ENCODE peak calls at places on chromosomes 6 and 20, in eight cellular contexts. One of them, this sample, is unnamed.

GRCh38 chr6:100460650-100461204 is 4.0 kb downstream of the SIM1 start:
- DNase-seq in adrenal gland: no peak
- DNase-seq in tibial nerve: no peak
- DNase-seq in GM13976: peak
- DNase-seq in Peyer's patch: no peak
- DNase-seq in heart right ventricle: no peak
- DNase-seq in spleen: no peak
- DNase-seq in mesothelial cell of epicardium: no peak
- DNase-seq in this sample: no peak

GRCh38 chr6:12715437-12715836 is 1.1 kb upstream of the PHACTR1 start:
- DNase-seq in spleen: no peak
- DNase-seq in heart right ventricle: no peak
- DNase-seq in GM13976: no peak
- DNase-seq in adrenal gland: no peak
- DNase-seq in mesothelial cell of epicardium: no peak
- DNase-seq in Peyer's patch: no peak
- DNase-seq in tibial nerve: no peak
- DNase-seq in this sample: no peak

GRCh38 chr6:89084954-89085353 is 4.4 kb downstream of the PNRC1 start:
- DNase-seq in GM13976: no peak
- DNase-seq in spleen: no peak
- DNase-seq in mesothelial cell of epicardium: no peak
- DNase-seq in heart right ventricle: no peak
- DNase-seq in Peyer's patch: no peak
- DNase-seq in adrenal gland: no peak
- DNase-seq in tibial nerve: no peak
- DNase-seq in this sample: no peak

GRCh38 chr6:15642276-15642675 is 20.6 kb downstream of the DTNBP1 start:
- DNase-seq in heart right ventricle: no peak
- DNase-seq in Peyer's patch: no peak
- DNase-seq in GM13976: no peak
- DNase-seq in spleen: no peak
- DNase-seq in mesothelial cell of epicardium: no peak
- DNase-seq in tibial nerve: no peak
- DNase-seq in adrenal gland: no peak
- DNase-seq in this sample: no peak

GRCh38 chr6:102381203-102381602 is 987.7 kb downstream of the GRIK2 start:
- DNase-seq in tibial nerve: no peak
- DNase-seq in GM13976: no peak
- DNase-seq in Peyer's patch: no peak
- DNase-seq in spleen: no peak
- DNase-seq in adrenal gland: no peak
- DNase-seq in mesothelial cell of epicardium: no peak
- DNase-seq in heart right ventricle: no peak
- DNase-seq in this sample: no peak

GRCh38 chr6:89375427-89375868 is 22.9 kb upstream of the UBE2J1 start:
- DNase-seq in mesothelial cell of epicardium: no peak
- DNase-seq in adrenal gland: peak
- DNase-seq in Peyer's patch: peak
- DNase-seq in heart right ventricle: peak
- DNase-seq in spleen: peak
- DNase-seq in GM13976: no peak
- DNase-seq in tibial nerve: no peak
- DNase-seq in this sample: peak

GRCh38 chr6:11650711-11651110 is 113.2 kb downstream of the TMEM170B start:
- DNase-seq in heart right ventricle: no peak
- DNase-seq in tibial nerve: no peak
- DNase-seq in mesothelial cell of epicardium: no peak
- DNase-seq in Peyer's patch: no peak
- DNase-seq in spleen: no peak
- DNase-seq in adrenal gland: no peak
- DNase-seq in GM13976: no peak
- DNase-seq in this sample: no peak

GRCh38 chr20:12925863-12926547 is 82.8 kb upstream of the SPTLC3 start:
- DNase-seq in heart right ventricle: no peak
- DNase-seq in adrenal gland: no peak
- DNase-seq in GM13976: no peak
- DNase-seq in Peyer's patch: no peak
- DNase-seq in spleen: no peak
- DNase-seq in mesothelial cell of epicardium: no peak
- DNase-seq in tibial nerve: no peak
- DNase-seq in this sample: no peak

GRCh38 chr6:105184921-105185320 is 5.1 kb upstream of the POPDC3 start:
- DNase-seq in GM13976: no peak
- DNase-seq in heart right ventricle: no peak
- DNase-seq in mesothelial cell of epicardium: no peak
- DNase-seq in adrenal gland: no peak
- DNase-seq in tibial nerve: no peak
- DNase-seq in spleen: no peak
- DNase-seq in Peyer's patch: no peak
- DNase-seq in this sample: no peak

GRCh38 chr6:36349240-36349639 is 12.6 kb upstream of the BNIP5 start:
- DNase-seq in Peyer's patch: peak
- DNase-seq in GM13976: no peak
- DNase-seq in heart right ventricle: no peak
- DNase-seq in adrenal gland: peak
- DNase-seq in mesothelial cell of epicardium: no peak
- DNase-seq in tibial nerve: no peak
- DNase-seq in spleen: no peak
- DNase-seq in this sample: no peak

GRCh38 chr6:26594730-26595632 is 1.8 kb upstream of the ABT1 start:
- DNase-seq in adrenal gland: no peak
- DNase-seq in heart right ventricle: no peak
- DNase-seq in mesothelial cell of epicardium: no peak
- DNase-seq in Peyer's patch: no peak
- DNase-seq in tibial nerve: no peak
- DNase-seq in GM13976: no peak
- DNase-seq in spleen: no peak
- DNase-seq in this sample: no peak

GRCh38 chr20:11140359-11140758 is 466.6 kb upstream of the JAG1 start:
- DNase-seq in spleen: no peak
- DNase-seq in mesothelial cell of epicardium: no peak
- DNase-seq in Peyer's patch: no peak
- DNase-seq in GM13976: no peak
- DNase-seq in adrenal gland: no peak
- DNase-seq in tibial nerve: no peak
- DNase-seq in heart right ventricle: no peak
- DNase-seq in this sample: no peak

GRCh38 chr6:73006161-73006560 is 219.1 kb downstream of the KHDC1L start:
- DNase-seq in GM13976: no peak
- DNase-seq in Peyer's patch: no peak
- DNase-seq in spleen: no peak
- DNase-seq in tibial nerve: no peak
- DNase-seq in heart right ventricle: no peak
- DNase-seq in adrenal gland: no peak
- DNase-seq in mesothelial cell of epicardium: no peak
- DNase-seq in this sample: no peak

GRCh38 chr6:154428892-154429291 is 72.3 kb upstream of the IPCEF1 start:
- DNase-seq in mesothelial cell of epicardium: no peak
- DNase-seq in tibial nerve: no peak
- DNase-seq in GM13976: no peak
- DNase-seq in adrenal gland: no peak
- DNase-seq in spleen: no peak
- DNase-seq in heart right ventricle: no peak
- DNase-seq in Peyer's patch: no peak
- DNase-seq in this sample: no peak

GRCh38 chr6:153131037-153131981 is at the start of gene RGS17:
- DNase-seq in heart right ventricle: peak
- DNase-seq in mesothelial cell of epicardium: peak
- DNase-seq in adrenal gland: no peak
- DNase-seq in GM13976: peak
- DNase-seq in tibial nerve: peak
- DNase-seq in spleen: peak
- DNase-seq in Peyer's patch: no peak
- DNase-seq in this sample: peak

GRCh38 chr6:99148111-99148510 is 200.4 kb upstream of the FBXL4 start:
- DNase-seq in heart right ventricle: no peak
- DNase-seq in tibial nerve: no peak
- DNase-seq in spleen: no peak
- DNase-seq in GM13976: no peak
- DNase-seq in Peyer's patch: no peak
- DNase-seq in mesothelial cell of epicardium: no peak
- DNase-seq in adrenal gland: no peak
- DNase-seq in this sample: no peak

GRCh38 chr6:15386110-15386755 is 140.4 kb downstream of the JARID2 start:
- DNase-seq in Peyer's patch: no peak
- DNase-seq in spleen: no peak
- DNase-seq in heart right ventricle: no peak
- DNase-seq in adrenal gland: no peak
- DNase-seq in mesothelial cell of epicardium: no peak
- DNase-seq in tibial nerve: no peak
- DNase-seq in GM13976: no peak
- DNase-seq in this sample: no peak

GRCh38 chr20:15703171-15703911 is 869.9 kb downstream of the KIF16B start:
- DNase-seq in adrenal gland: no peak
- DNase-seq in spleen: no peak
- DNase-seq in tibial nerve: no peak
- DNase-seq in GM13976: no peak
- DNase-seq in Peyer's patch: no peak
- DNase-seq in mesothelial cell of epicardium: no peak
- DNase-seq in heart right ventricle: no peak
- DNase-seq in this sample: no peak

GRCh38 chr20:10965936-10966470 is 292.2 kb upstream of the JAG1 start:
- DNase-seq in heart right ventricle: no peak
- DNase-seq in spleen: no peak
- DNase-seq in GM13976: no peak
- DNase-seq in mesothelial cell of epicardium: no peak
- DNase-seq in adrenal gland: no peak
- DNase-seq in tibial nerve: no peak
- DNase-seq in Peyer's patch: no peak
- DNase-seq in this sample: no peak

DNA sequence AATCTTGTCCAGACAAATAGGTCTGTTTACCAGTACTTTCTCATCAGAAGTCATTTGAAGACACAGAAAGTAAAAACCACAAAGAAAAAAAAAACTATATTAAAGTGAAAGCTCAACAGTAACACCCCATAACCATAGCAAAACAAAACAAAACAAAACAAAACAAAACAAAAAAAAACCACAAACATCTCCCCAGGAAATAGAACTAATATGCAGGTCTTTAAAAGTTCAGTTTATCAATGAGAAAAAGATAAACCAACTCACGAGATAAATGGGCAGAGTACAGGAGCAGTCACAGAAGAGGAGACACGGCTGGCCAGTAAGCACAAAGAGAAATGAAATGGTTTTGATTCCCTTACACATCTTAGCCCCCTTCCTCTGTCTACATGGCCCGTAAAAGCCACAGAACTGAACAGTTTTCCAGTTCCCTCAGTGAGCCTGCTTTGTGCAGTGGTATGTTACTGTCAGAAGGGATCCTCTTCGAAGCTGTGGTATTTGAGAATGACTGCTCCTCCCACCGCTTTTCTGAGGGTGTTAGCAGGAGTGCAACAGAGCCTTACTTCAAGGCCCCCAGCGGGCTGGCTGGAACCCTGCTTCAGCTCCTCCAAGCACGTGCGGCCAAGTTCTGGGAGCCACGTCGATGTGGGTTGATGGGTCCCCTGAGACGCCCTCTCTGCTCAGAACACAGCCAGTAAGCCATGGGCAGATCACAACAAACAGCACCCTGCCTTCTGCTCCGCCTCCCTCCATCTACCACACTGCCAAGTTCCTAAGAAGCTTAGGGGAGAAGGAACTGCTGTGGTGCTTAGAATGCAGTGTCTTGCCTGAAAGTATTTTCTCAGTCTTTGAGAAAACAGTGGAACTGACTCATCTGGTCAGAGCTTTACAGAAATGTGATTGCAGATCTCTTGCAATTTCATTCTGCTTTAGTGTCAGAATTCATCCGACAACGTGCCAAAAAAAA is 14.0 kb downstream of the UST start:
- DNase-seq in adrenal gland: peak
- DNase-seq in Peyer's patch: no peak
- DNase-seq in GM13976: peak
- DNase-seq in mesothelial cell of epicardium: peak
- DNase-seq in tibial nerve: peak
- DNase-seq in spleen: peak
- DNase-seq in heart right ventricle: peak
- DNase-seq in this sample: no peak
- TF ChIP-seq CTCF in adrenal gland: no peak
- TF ChIP-seq CTCF in Peyer's patch: no peak
- TF ChIP-seq CTCF in GM13976: no peak
- TF ChIP-seq CTCF in mesothelial cell of epicardium: no peak
- TF ChIP-seq CTCF in tibial nerve: no peak
- TF ChIP-seq CTCF in spleen: no peak
- TF ChIP-seq CTCF in heart right ventricle: no peak
- TF ChIP-seq CTCF in this sample: no peak

GRCh38 chr6:33123732-33124524 is 48.1 kb downstream of the HLA-DPB1 start:
- DNase-seq in heart right ventricle: no peak
- DNase-seq in adrenal gland: no peak
- DNase-seq in mesothelial cell of epicardium: no peak
- DNase-seq in GM13976: no peak
- DNase-seq in spleen: no peak
- DNase-seq in Peyer's patch: no peak
- DNase-seq in tibial nerve: no peak
- DNase-seq in this sample: no peak
- TF ChIP-seq CTCF in heart right ventricle: peak
- TF ChIP-seq CTCF in adrenal gland: peak
- TF ChIP-seq CTCF in mesothelial cell of epicardium: peak
- TF ChIP-seq CTCF in GM13976: peak
- TF ChIP-seq CTCF in spleen: no peak
- TF ChIP-seq CTCF in Peyer's patch: peak
- TF ChIP-seq CTCF in tibial nerve: no peak
- TF ChIP-seq CTCF in this sample: peak

GRCh38 chr6:151167034-151167433 is 72.7 kb upstream of the AKAP12 start:
- DNase-seq in Peyer's patch: no peak
- DNase-seq in spleen: no peak
- DNase-seq in adrenal gland: no peak
- DNase-seq in heart right ventricle: no peak
- DNase-seq in mesothelial cell of epicardium: no peak
- DNase-seq in GM13976: no peak
- DNase-seq in tibial nerve: no peak
- DNase-seq in this sample: no peak
- TF ChIP-seq CTCF in Peyer's patch: no peak
- TF ChIP-seq CTCF in spleen: no peak
- TF ChIP-seq CTCF in adrenal gland: no peak
- TF ChIP-seq CTCF in heart right ventricle: no peak
- TF ChIP-seq CTCF in mesothelial cell of epicardium: no peak
- TF ChIP-seq CTCF in GM13976: no peak
- TF ChIP-seq CTCF in tibial nerve: no peak
- TF ChIP-seq CTCF in this sample: no peak

DNA sequence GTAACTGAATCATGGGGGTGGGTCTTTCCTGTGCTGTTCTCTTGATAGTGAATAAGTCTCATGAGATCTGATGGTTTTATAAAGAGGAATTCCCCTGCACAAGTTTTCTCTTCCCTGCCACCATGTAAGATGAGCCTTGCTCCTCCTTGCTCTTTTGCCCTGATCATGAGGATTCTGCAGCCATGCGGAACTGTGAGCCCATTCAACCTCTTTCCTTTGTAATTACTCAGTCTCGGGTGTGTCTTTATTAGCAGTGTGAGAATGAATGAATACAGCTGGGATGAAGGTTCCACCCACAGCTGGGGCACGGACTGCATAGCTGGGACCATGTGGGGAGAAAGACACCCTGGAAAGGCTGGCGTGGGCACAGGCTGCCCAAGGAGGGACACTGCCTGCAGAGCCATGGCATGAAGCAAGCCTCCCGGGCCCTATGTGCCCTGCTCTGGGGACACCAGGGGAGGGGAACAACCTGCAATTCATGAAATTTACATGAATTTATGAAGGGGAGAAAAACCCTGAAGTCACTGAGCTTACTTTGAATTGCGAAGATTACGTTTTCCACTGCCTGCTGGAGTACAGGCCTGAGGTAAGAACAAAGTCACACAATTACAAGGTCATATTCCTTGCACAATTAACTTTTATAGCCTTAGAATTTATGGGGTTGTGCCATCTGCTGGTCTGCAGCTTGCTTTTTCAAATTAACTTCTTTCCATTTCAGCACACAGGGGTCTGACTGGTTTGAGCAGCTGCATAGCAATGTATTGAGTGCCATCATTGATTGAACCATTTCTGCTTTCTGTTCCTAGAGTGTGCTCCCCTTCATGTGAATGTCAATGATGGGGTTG is 46.2 kb downstream of the SLC22A1 start:
- DNase-seq in heart right ventricle: no peak
- DNase-seq in mesothelial cell of epicardium: no peak
- DNase-seq in spleen: no peak
- DNase-seq in adrenal gland: no peak
- DNase-seq in tibial nerve: no peak
- DNase-seq in Peyer's patch: peak
- DNase-seq in GM13976: no peak
- DNase-seq in this sample: no peak
- TF ChIP-seq CTCF in heart right ventricle: no peak
- TF ChIP-seq CTCF in mesothelial cell of epicardium: no peak
- TF ChIP-seq CTCF in spleen: no peak
- TF ChIP-seq CTCF in adrenal gland: peak
- TF ChIP-seq CTCF in tibial nerve: no peak
- TF ChIP-seq CTCF in Peyer's patch: peak
- TF ChIP-seq CTCF in GM13976: no peak
- TF ChIP-seq CTCF in this sample: no peak